ENCODE peak calls at places on chromosome 17, in nine cellular contexts. One of them, this sample, is unnamed.

GRCh38 chr17:28177351-28177750 is 134.9 kb downstream of the NLK start:
- DNase-seq in tibial artery: no peak
- DNase-seq in pancreas: no peak
- DNase-seq in fibroblast of mammary gland: no peak
- DNase-seq in heart right ventricle: no peak
- DNase-seq in A549: no peak
- DNase-seq in upper lobe of right lung: no peak
- DNase-seq in tibial nerve: no peak
- DNase-seq in MM.1S: no peak
- DNase-seq in this sample: no peak

GRCh38 chr17:4144411-4144747 is 1.4 kb downstream of the CYB5D2 start:
- DNase-seq in A549: no peak
- DNase-seq in fibroblast of mammary gland: no peak
- DNase-seq in tibial artery: no peak
- DNase-seq in MM.1S: no peak
- DNase-seq in tibial nerve: no peak
- DNase-seq in heart right ventricle: no peak
- DNase-seq in upper lobe of right lung: no peak
- DNase-seq in pancreas: no peak
- DNase-seq in this sample: peak; percentile 22

GRCh38 chr17:82333279-82334171 is at the start of gene SECTM1:
- DNase-seq in MM.1S: peak; percentile 35
- DNase-seq in A549: no peak
- DNase-seq in tibial nerve: peak; percentile 61
- DNase-seq in upper lobe of right lung: peak; percentile 78
- DNase-seq in heart right ventricle: peak; percentile 55
- DNase-seq in tibial artery: peak; percentile 53
- DNase-seq in pancreas: peak; percentile 54
- DNase-seq in fibroblast of mammary gland: peak; percentile 34
- DNase-seq in this sample: no peak

GRCh38 chr17:35906559-35907265 is 23.9 kb downstream of the RDM1 start:
- DNase-seq in A549: no peak
- DNase-seq in fibroblast of mammary gland: peak; percentile 8
- DNase-seq in pancreas: no peak
- DNase-seq in upper lobe of right lung: no peak
- DNase-seq in tibial nerve: no peak
- DNase-seq in tibial artery: no peak
- DNase-seq in heart right ventricle: no peak
- DNase-seq in MM.1S: peak; percentile 1
- DNase-seq in this sample: no peak

GRCh38 chr17:48804936-48805411 is 12.1 kb downstream of the TTLL6 start:
- DNase-seq in tibial nerve: no peak
- DNase-seq in A549: peak; percentile 78
- DNase-seq in heart right ventricle: peak; percentile 41
- DNase-seq in MM.1S: peak; percentile 63
- DNase-seq in upper lobe of right lung: peak; percentile 79
- DNase-seq in pancreas: peak; percentile 62
- DNase-seq in tibial artery: peak; percentile 38
- DNase-seq in fibroblast of mammary gland: peak; percentile 39
- DNase-seq in this sample: peak; percentile 66

GRCh38 chr17:1470774-1471462 is 14.9 kb upstream of the CRK start:
- DNase-seq in MM.1S: no peak
- DNase-seq in heart right ventricle: no peak
- DNase-seq in tibial nerve: no peak
- DNase-seq in fibroblast of mammary gland: no peak
- DNase-seq in A549: no peak
- DNase-seq in tibial artery: no peak
- DNase-seq in pancreas: no peak
- DNase-seq in upper lobe of right lung: no peak
- DNase-seq in this sample: no peak

GRCh38 chr17:1997587-1998425 is 27.3 kb downstream of the RTN4RL1 start:
- DNase-seq in tibial nerve: no peak
- DNase-seq in fibroblast of mammary gland: no peak
- DNase-seq in pancreas: peak; percentile 95
- DNase-seq in tibial artery: no peak
- DNase-seq in upper lobe of right lung: peak; percentile 86
- DNase-seq in MM.1S: no peak
- DNase-seq in A549: peak; percentile 71
- DNase-seq in heart right ventricle: no peak
- DNase-seq in this sample: no peak

GRCh38 chr17:31908386-31908785 is 6.9 kb upstream of the UTP6 start:
- DNase-seq in tibial artery: no peak
- DNase-seq in tibial nerve: no peak
- DNase-seq in heart right ventricle: no peak
- DNase-seq in upper lobe of right lung: no peak
- DNase-seq in fibroblast of mammary gland: no peak
- DNase-seq in pancreas: no peak
- DNase-seq in A549: no peak
- DNase-seq in MM.1S: no peak
- DNase-seq in this sample: no peak

GRCh38 chr17:31550389-31551056 is 159.0 kb downstream of the RAB11FIP4 start:
- DNase-seq in tibial artery: no peak
- DNase-seq in heart right ventricle: no peak
- DNase-seq in fibroblast of mammary gland: peak; percentile 31
- DNase-seq in tibial nerve: no peak
- DNase-seq in upper lobe of right lung: no peak
- DNase-seq in MM.1S: no peak
- DNase-seq in pancreas: no peak
- DNase-seq in A549: peak; percentile 53
- DNase-seq in this sample: no peak

GRCh38 chr17:70365098-70365583 is 195.8 kb downstream of the KCNJ2 start:
- DNase-seq in MM.1S: no peak
- DNase-seq in tibial artery: no peak
- DNase-seq in pancreas: no peak
- DNase-seq in upper lobe of right lung: no peak
- DNase-seq in fibroblast of mammary gland: peak; percentile 41
- DNase-seq in A549: no peak
- DNase-seq in tibial nerve: no peak
- DNase-seq in heart right ventricle: no peak
- DNase-seq in this sample: peak; percentile 27

GRCh38 chr17:53137919-53138318 is 684.8 kb upstream of the KIF2B start:
- DNase-seq in A549: no peak
- DNase-seq in tibial nerve: no peak
- DNase-seq in pancreas: no peak
- DNase-seq in tibial artery: no peak
- DNase-seq in heart right ventricle: no peak
- DNase-seq in fibroblast of mammary gland: no peak
- DNase-seq in MM.1S: no peak
- DNase-seq in upper lobe of right lung: no peak
- DNase-seq in this sample: no peak

GRCh38 chr17:43018008-43018853 is 4.0 kb downstream of the VAT1 start:
- DNase-seq in pancreas: no peak
- DNase-seq in MM.1S: no peak
- DNase-seq in A549: peak; percentile 65
- DNase-seq in tibial artery: no peak
- DNase-seq in fibroblast of mammary gland: no peak
- DNase-seq in tibial nerve: no peak
- DNase-seq in upper lobe of right lung: no peak
- DNase-seq in heart right ventricle: no peak
- DNase-seq in this sample: peak; percentile 56

GRCh38 chr17:67830440-67830839 is 5.1 kb downstream of the BPTF start:
- DNase-seq in fibroblast of mammary gland: no peak
- DNase-seq in tibial nerve: no peak
- DNase-seq in MM.1S: no peak
- DNase-seq in heart right ventricle: no peak
- DNase-seq in upper lobe of right lung: no peak
- DNase-seq in tibial artery: no peak
- DNase-seq in A549: no peak
- DNase-seq in pancreas: no peak
- DNase-seq in this sample: no peak

GRCh38 chr17:57329380-57330214 is 73.3 kb downstream of the MSI2 start:
- DNase-seq in fibroblast of mammary gland: peak; percentile 40
- DNase-seq in upper lobe of right lung: no peak
- DNase-seq in pancreas: no peak
- DNase-seq in tibial artery: no peak
- DNase-seq in heart right ventricle: peak; percentile 41
- DNase-seq in MM.1S: no peak
- DNase-seq in A549: no peak
- DNase-seq in tibial nerve: no peak
- DNase-seq in this sample: no peak

GRCh38 chr17:45261577-45262515 is at the start of gene SPATA32:
- DNase-seq in upper lobe of right lung: peak; percentile 87
- DNase-seq in fibroblast of mammary gland: no peak
- DNase-seq in pancreas: peak; percentile 69
- DNase-seq in tibial nerve: no peak
- DNase-seq in MM.1S: no peak
- DNase-seq in tibial artery: peak; percentile 60
- DNase-seq in A549: no peak
- DNase-seq in heart right ventricle: peak; percentile 56
- DNase-seq in this sample: peak; percentile 71

GRCh38 chr17:57294075-57294474 is 37.8 kb downstream of the MSI2 start:
- DNase-seq in fibroblast of mammary gland: no peak
- DNase-seq in upper lobe of right lung: no peak
- DNase-seq in tibial artery: no peak
- DNase-seq in MM.1S: no peak
- DNase-seq in pancreas: no peak
- DNase-seq in tibial nerve: no peak
- DNase-seq in A549: no peak
- DNase-seq in heart right ventricle: no peak
- DNase-seq in this sample: no peak

GRCh38 chr17:17824119-17824779 is 12.5 kb downstream of the SREBF1 start:
- DNase-seq in fibroblast of mammary gland: no peak
- DNase-seq in heart right ventricle: no peak
- DNase-seq in MM.1S: no peak
- DNase-seq in pancreas: no peak
- DNase-seq in upper lobe of right lung: no peak
- DNase-seq in tibial nerve: no peak
- DNase-seq in A549: peak; percentile 48
- DNase-seq in tibial artery: no peak
- DNase-seq in this sample: peak; percentile 38
- H3K4me3 ChIP-seq in fibroblast of mammary gland: peak overlapping the region; percentile 9
- H3K4me3 ChIP-seq in heart right ventricle: peak overlapping the region; percentile 51
- H3K4me3 ChIP-seq in MM.1S: peak overlapping the region; percentile 29
- H3K4me3 ChIP-seq in pancreas: peak overlapping the region; percentile 56
- H3K4me3 ChIP-seq in upper lobe of right lung: peak overlapping the region; percentile 48
- H3K4me3 ChIP-seq in tibial nerve: peak overlapping the region; percentile 78
- H3K4me3 ChIP-seq in A549: peak overlapping the region; percentile 24
- H3K4me3 ChIP-seq in tibial artery: peak overlapping the region; percentile 64
- H3K4me3 ChIP-seq in this sample: peak overlapping the region; percentile 51

DNA sequence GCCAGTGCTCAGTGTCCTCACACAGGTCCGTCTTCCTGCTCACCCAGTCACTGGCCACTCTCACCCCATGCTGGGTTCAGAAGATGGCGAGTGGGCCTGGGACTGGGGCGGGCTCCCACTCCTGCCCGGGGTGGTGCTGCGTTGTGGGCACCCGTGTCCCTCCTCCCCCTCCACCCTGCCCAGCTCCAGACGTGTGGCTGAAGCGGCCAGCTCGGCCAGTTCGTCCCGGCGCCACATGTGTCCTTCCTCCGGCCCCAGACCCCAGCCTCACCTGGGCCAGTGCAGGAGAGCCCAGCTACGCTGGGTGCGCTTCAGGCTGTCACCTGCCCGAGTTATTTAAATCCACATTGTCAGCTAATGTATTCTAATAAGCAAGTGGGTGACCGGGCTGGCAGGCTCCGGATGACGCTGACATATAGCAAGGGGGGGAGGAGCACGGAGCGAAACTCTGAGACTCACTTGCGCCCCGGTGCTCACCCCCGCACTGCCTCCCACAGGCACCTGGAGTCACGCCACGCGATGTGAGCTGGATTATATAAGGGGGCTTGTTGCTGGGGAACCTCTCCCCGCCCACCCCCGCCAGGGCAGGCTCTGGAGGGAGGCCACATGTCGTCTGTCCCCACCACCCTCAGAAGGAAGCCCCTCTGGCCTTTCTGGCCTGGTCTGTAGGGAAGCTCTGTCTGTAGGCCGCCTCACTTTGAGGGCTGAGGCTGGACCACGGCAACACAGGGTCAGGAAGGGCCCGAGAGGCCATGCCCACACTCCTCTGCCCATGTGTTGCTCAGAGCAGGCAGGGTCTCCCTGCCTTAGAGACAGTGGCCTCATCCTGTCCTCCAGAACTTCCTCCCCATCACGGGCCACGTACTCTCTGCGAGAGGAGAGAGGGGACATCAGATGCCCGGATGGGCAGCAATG is 7.1 kb upstream of the BAIAP2 start:
- DNase-seq in tibial nerve: no peak
- DNase-seq in A549: no peak
- DNase-seq in MM.1S: no peak
- DNase-seq in tibial artery: no peak
- DNase-seq in fibroblast of mammary gland: no peak
- DNase-seq in pancreas: no peak
- DNase-seq in heart right ventricle: no peak
- DNase-seq in upper lobe of right lung: peak; percentile 70
- DNase-seq in this sample: no peak
- TF ChIP-seq CTCF in tibial nerve: no peak
- TF ChIP-seq CTCF in A549: no peak
- TF ChIP-seq CTCF in MM.1S: no peak
- TF ChIP-seq CTCF in tibial artery: no peak
- TF ChIP-seq CTCF in fibroblast of mammary gland: no peak
- TF ChIP-seq CTCF in pancreas: no peak
- TF ChIP-seq CTCF in heart right ventricle: no peak
- TF ChIP-seq CTCF in upper lobe of right lung: no peak
- TF ChIP-seq CTCF in this sample: no peak

DNA sequence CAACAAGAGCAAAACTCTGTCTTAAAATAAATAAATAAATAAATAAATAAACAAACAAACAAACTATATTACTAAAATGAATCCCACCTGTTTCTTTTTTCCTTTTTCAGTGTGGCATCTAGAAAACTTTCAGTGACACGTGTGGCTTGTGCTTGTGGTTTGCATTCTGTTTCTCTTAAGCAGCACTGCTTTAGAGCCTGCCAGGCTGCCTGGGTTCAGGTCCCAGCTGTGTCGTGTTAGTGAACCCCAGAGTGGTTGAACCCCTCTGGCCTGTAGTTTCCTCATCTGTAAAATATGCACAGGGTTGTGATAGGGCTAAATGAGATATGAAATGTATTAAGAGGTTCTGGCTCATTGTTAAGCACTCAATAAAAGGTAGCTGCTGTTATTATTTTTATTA is 12.1 kb upstream of the EPN3 start:
- DNase-seq in upper lobe of right lung: no peak
- DNase-seq in fibroblast of mammary gland: no peak
- DNase-seq in tibial nerve: no peak
- DNase-seq in pancreas: no peak
- DNase-seq in heart right ventricle: no peak
- DNase-seq in tibial artery: no peak
- DNase-seq in MM.1S: no peak
- DNase-seq in A549: no peak
- DNase-seq in this sample: peak; percentile 31
- H3K4me3 ChIP-seq in upper lobe of right lung: no peak overlapping the region
- H3K4me3 ChIP-seq in fibroblast of mammary gland: no peak overlapping the region
- H3K4me3 ChIP-seq in tibial nerve: no peak overlapping the region
- H3K4me3 ChIP-seq in pancreas: no peak overlapping the region
- H3K4me3 ChIP-seq in heart right ventricle: no peak overlapping the region
- H3K4me3 ChIP-seq in tibial artery: no peak overlapping the region
- H3K4me3 ChIP-seq in MM.1S: no peak overlapping the region
- H3K4me3 ChIP-seq in A549: no peak overlapping the region
- H3K4me3 ChIP-seq in this sample: no peak overlapping the region

DNA sequence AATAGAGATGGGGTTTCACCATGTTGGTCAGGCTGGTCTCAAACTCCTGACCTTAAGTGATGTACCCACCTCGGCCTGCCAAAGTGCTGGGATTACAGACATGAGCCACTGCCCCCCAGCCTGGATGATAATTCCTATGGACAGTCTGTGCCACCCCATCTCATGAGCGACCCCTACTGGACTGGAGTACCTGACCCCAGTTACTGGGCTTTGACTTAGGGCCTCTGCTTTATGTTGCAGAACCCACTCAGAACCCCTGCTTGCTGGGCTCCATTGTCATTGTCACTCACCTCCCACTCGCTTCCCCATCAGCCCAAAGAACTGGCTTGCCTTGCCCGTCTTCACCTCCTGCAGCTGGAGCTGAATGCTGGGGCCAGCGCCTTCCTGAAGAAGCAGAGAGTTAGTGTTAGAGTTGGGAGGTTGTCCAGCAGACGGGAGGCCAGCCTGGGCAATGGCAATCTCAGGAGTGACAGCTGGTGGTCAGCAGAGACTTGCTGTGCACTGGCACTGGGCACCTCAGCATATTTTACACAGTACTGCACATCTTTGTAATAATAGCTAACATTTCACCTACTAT is 4.0 kb downstream of the TAC4 start:
- DNase-seq in heart right ventricle: no peak
- DNase-seq in fibroblast of mammary gland: peak; percentile 16
- DNase-seq in upper lobe of right lung: peak; percentile 59
- DNase-seq in tibial artery: no peak
- DNase-seq in A549: peak; percentile 52
- DNase-seq in tibial nerve: no peak
- DNase-seq in MM.1S: no peak
- DNase-seq in pancreas: no peak
- DNase-seq in this sample: peak; percentile 18
- TF ChIP-seq CTCF in heart right ventricle: peak; percentile 33
- TF ChIP-seq CTCF in fibroblast of mammary gland: peak; percentile 52
- TF ChIP-seq CTCF in upper lobe of right lung: peak; percentile 29
- TF ChIP-seq CTCF in tibial artery: no peak
- TF ChIP-seq CTCF in A549: peak; percentile 46
- TF ChIP-seq CTCF in tibial nerve: no peak
- TF ChIP-seq CTCF in MM.1S: peak; percentile 47
- TF ChIP-seq CTCF in pancreas: no peak
- TF ChIP-seq CTCF in this sample: peak; percentile 44

This sample was measured in GM12865.